ENCODE peak calls at places on chromosomes 16 and 17, in six cellular contexts. Z, M, K, G, A and H are unnamed samples.

GRCh38 chr16:82282662-82283061 is 112.6 kb upstream of the MPHOSPH6 start:
- DNase-seq in Z (no peak), M (no peak), K (no peak), G (no peak), A (no peak), H (no peak)

GRCh38 chr17:68981288-68981687 is 26.1 kb upstream of the ABCA8 start:
- DNase-seq in Z (no peak), M (no peak), K (peak), G (no peak), A (no peak), H (no peak)

GRCh38 chr17:64216385-64217248 is 46.4 kb downstream of the TEX2 start:
- DNase-seq in Z (no peak), M (no peak), K (peak), G (peak), A (no peak), H (no peak)

GRCh38 chr17:41772586-41773189 is 13.8 kb downstream of the JUP start:
- DNase-seq in Z (no peak), M (no peak), K (no peak), G (peak), A (no peak), H (no peak)

GRCh38 chr17:49696233-49696761 is 11.5 kb downstream of the SLC35B1 start:
- DNase-seq in Z (no peak), M (no peak), K (no peak), G (no peak), A (no peak), H (no peak)

GRCh38 chr16:11658896-11659708 is 9.2 kb upstream of the SNN start:
- DNase-seq in Z (no peak), M (no peak), K (no peak), G (no peak), A (no peak), H (no peak)

GRCh38 chr17:2172447-2172938 is 117.6 kb downstream of the HIC1 start:
- DNase-seq in Z (no peak), M (no peak), K (peak), G (no peak), A (no peak), H (peak)

GRCh38 chr17:39701012-39701783 is 1.3 kb downstream of the ERBB2 start:
- DNase-seq in Z (no peak), M (no peak), K (no peak), G (peak), A (no peak), H (peak)

GRCh38 chr17:39923836-39924690 is 3.3 kb downstream of the ORMDL3 start:
- DNase-seq in Z (no peak), M (no peak), K (peak), G (no peak), A (no peak), H (no peak)

GRCh38 chr16:87778476-87778829 is 12.7 kb upstream of the KLHDC4 start:
- DNase-seq in Z (no peak), M (no peak), K (no peak), G (no peak), A (no peak), H (no peak)